ENCODE peak calls at places on chromosomes 2 and 18, in ten cellular contexts. One of them, this sample, is unnamed.

GRCh38 chr2:105836840-105837692 is 92.4 kb downstream of the NCK2 start:
- DNase-seq in upper lobe of right lung: no peak
- DNase-seq in OCI-LY7: no peak
- DNase-seq in cardiac muscle cell: no peak
- DNase-seq in HCT116: no peak
- DNase-seq in GM23338: no peak
- DNase-seq in choroid plexus epithelial cell: no peak
- DNase-seq in nephron progenitor cell: no peak
- DNase-seq in GM06990: no peak
- DNase-seq in activated B cell treated with CpG ODN at 0.5 μM for 24 hours: no peak
- DNase-seq in this sample: no peak

GRCh38 chr2:177165103-177165583 is 47.5 kb upstream of the HNRNPA3 start:
- DNase-seq in upper lobe of right lung: no peak
- DNase-seq in OCI-LY7: peak
- DNase-seq in cardiac muscle cell: no peak
- DNase-seq in HCT116: no peak
- DNase-seq in GM23338: no peak
- DNase-seq in choroid plexus epithelial cell: peak
- DNase-seq in nephron progenitor cell: no peak
- DNase-seq in GM06990: no peak
- DNase-seq in activated B cell treated with CpG ODN at 0.5 μM for 24 hours: no peak
- DNase-seq in this sample: peak

GRCh38 chr2:66495788-66496640 is 61.1 kb downstream of the MEIS1 start:
- DNase-seq in upper lobe of right lung: no peak
- DNase-seq in OCI-LY7: no peak
- DNase-seq in cardiac muscle cell: no peak
- DNase-seq in HCT116: no peak
- DNase-seq in GM23338: peak
- DNase-seq in choroid plexus epithelial cell: peak
- DNase-seq in nephron progenitor cell: peak
- DNase-seq in GM06990: no peak
- DNase-seq in activated B cell treated with CpG ODN at 0.5 μM for 24 hours: no peak
- DNase-seq in this sample: no peak

GRCh38 chr2:217934321-217935131 is 68.3 kb downstream of the TNS1 start:
- DNase-seq in upper lobe of right lung: no peak
- DNase-seq in OCI-LY7: no peak
- DNase-seq in cardiac muscle cell: no peak
- DNase-seq in HCT116: no peak
- DNase-seq in GM23338: no peak
- DNase-seq in choroid plexus epithelial cell: peak
- DNase-seq in nephron progenitor cell: no peak
- DNase-seq in GM06990: no peak
- DNase-seq in activated B cell treated with CpG ODN at 0.5 μM for 24 hours: no peak
- DNase-seq in this sample: no peak

GRCh38 chr2:134897932-134898331 is 20.7 kb upstream of the CCNT2 start:
- DNase-seq in upper lobe of right lung: no peak
- DNase-seq in OCI-LY7: peak
- DNase-seq in cardiac muscle cell: peak
- DNase-seq in HCT116: peak
- DNase-seq in GM23338: peak
- DNase-seq in choroid plexus epithelial cell: peak
- DNase-seq in nephron progenitor cell: no peak
- DNase-seq in GM06990: no peak
- DNase-seq in activated B cell treated with CpG ODN at 0.5 μM for 24 hours: no peak
- DNase-seq in this sample: no peak

GRCh38 chr2:146004470-146004869 is 1484.6 kb upstream of the ZEB2 start:
- DNase-seq in upper lobe of right lung: no peak
- DNase-seq in OCI-LY7: no peak
- DNase-seq in cardiac muscle cell: no peak
- DNase-seq in HCT116: no peak
- DNase-seq in GM23338: no peak
- DNase-seq in choroid plexus epithelial cell: peak
- DNase-seq in nephron progenitor cell: no peak
- DNase-seq in GM06990: no peak
- DNase-seq in activated B cell treated with CpG ODN at 0.5 μM for 24 hours: no peak
- DNase-seq in this sample: no peak

GRCh38 chr2:150931447-150931846 is 330.2 kb downstream of the RBM43 start:
- DNase-seq in upper lobe of right lung: no peak
- DNase-seq in OCI-LY7: no peak
- DNase-seq in cardiac muscle cell: no peak
- DNase-seq in HCT116: no peak
- DNase-seq in GM23338: no peak
- DNase-seq in choroid plexus epithelial cell: no peak
- DNase-seq in nephron progenitor cell: no peak
- DNase-seq in GM06990: no peak
- DNase-seq in activated B cell treated with CpG ODN at 0.5 μM for 24 hours: no peak
- DNase-seq in this sample: no peak

GRCh38 chr2:96256611-96257113 is 9.1 kb downstream of the TMEM127 start:
- DNase-seq in upper lobe of right lung: no peak
- DNase-seq in OCI-LY7: no peak
- DNase-seq in cardiac muscle cell: no peak
- DNase-seq in HCT116: no peak
- DNase-seq in GM23338: no peak
- DNase-seq in choroid plexus epithelial cell: no peak
- DNase-seq in nephron progenitor cell: no peak
- DNase-seq in GM06990: no peak
- DNase-seq in activated B cell treated with CpG ODN at 0.5 μM for 24 hours: no peak
- DNase-seq in this sample: no peak

DNA sequence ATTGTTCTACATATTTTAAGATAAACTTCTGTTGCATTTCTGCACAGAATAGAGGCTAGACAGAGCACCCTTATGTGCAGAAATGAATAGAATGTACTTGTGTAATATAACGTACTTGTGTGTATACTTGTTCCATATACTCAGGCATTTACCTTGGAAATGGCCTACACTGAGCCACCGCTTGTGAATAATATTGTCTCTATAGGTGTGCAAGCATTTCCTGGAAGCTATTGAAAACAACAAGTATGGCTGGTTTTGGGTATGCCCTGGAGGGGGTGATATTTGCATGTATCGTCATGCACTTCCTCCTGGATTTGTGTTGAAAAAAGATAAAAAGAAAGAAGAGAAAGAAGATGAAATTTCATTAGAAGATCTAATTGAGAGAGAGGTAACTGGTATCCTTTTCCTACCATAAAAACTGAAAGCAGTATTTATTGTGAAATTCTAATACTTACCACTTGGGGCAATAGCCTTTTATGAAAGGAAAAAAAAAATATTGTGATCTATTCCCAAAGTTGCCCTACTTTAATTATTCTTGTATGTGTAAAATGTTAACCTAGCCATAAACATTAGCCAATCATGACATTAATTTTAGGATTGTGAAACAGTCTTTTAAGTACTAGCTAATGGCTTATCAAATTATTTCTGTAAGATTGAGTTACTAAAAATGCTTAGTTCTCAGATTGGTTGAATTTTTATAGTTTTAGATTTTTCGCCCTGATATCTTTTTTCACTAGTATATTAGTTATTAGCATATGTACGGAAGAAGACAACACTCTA is 18.0 kb downstream of the ZC3H15 start:
- DNase-seq in upper lobe of right lung: no peak
- DNase-seq in OCI-LY7: peak
- DNase-seq in cardiac muscle cell: peak
- DNase-seq in HCT116: no peak
- DNase-seq in GM23338: peak
- DNase-seq in choroid plexus epithelial cell: peak
- DNase-seq in nephron progenitor cell: no peak
- DNase-seq in GM06990: no peak
- DNase-seq in activated B cell treated with CpG ODN at 0.5 μM for 24 hours: no peak
- DNase-seq in this sample: no peak
- TF ChIP-seq CTCF in upper lobe of right lung: peak
- TF ChIP-seq CTCF in OCI-LY7: peak
- TF ChIP-seq CTCF in cardiac muscle cell: peak
- TF ChIP-seq CTCF in HCT116: peak
- TF ChIP-seq CTCF in GM23338: peak
- TF ChIP-seq CTCF in choroid plexus epithelial cell: peak
- TF ChIP-seq CTCF in nephron progenitor cell: peak
- TF ChIP-seq CTCF in GM06990: peak
- TF ChIP-seq CTCF in activated B cell treated with CpG ODN at 0.5 μM for 24 hours: no peak
- TF ChIP-seq CTCF in this sample: peak

GRCh38 chr2:62806231-62806630 is 100.7 kb downstream of the EHBP1 start:
- DNase-seq in upper lobe of right lung: no peak
- DNase-seq in OCI-LY7: no peak
- DNase-seq in cardiac muscle cell: no peak
- DNase-seq in HCT116: no peak
- DNase-seq in GM23338: no peak
- DNase-seq in choroid plexus epithelial cell: peak
- DNase-seq in nephron progenitor cell: no peak
- DNase-seq in GM06990: no peak
- DNase-seq in activated B cell treated with CpG ODN at 0.5 μM for 24 hours: no peak
- DNase-seq in this sample: no peak

GRCh38 chr2:62801110-62801509 is 95.6 kb downstream of the EHBP1 start:
- DNase-seq in upper lobe of right lung: no peak
- DNase-seq in OCI-LY7: no peak
- DNase-seq in cardiac muscle cell: no peak
- DNase-seq in HCT116: no peak
- DNase-seq in GM23338: no peak
- DNase-seq in choroid plexus epithelial cell: no peak
- DNase-seq in nephron progenitor cell: no peak
- DNase-seq in GM06990: no peak
- DNase-seq in activated B cell treated with CpG ODN at 0.5 μM for 24 hours: no peak
- DNase-seq in this sample: no peak

GRCh38 chr2:62800618-62801017 is 95.1 kb downstream of the EHBP1 start:
- DNase-seq in upper lobe of right lung: no peak
- DNase-seq in OCI-LY7: no peak
- DNase-seq in cardiac muscle cell: no peak
- DNase-seq in HCT116: no peak
- DNase-seq in GM23338: no peak
- DNase-seq in choroid plexus epithelial cell: no peak
- DNase-seq in nephron progenitor cell: no peak
- DNase-seq in GM06990: no peak
- DNase-seq in activated B cell treated with CpG ODN at 0.5 μM for 24 hours: no peak
- DNase-seq in this sample: no peak

GRCh38 chr2:62803961-62804360 is 98.4 kb downstream of the EHBP1 start:
- DNase-seq in upper lobe of right lung: no peak
- DNase-seq in OCI-LY7: no peak
- DNase-seq in cardiac muscle cell: no peak
- DNase-seq in HCT116: no peak
- DNase-seq in GM23338: no peak
- DNase-seq in choroid plexus epithelial cell: no peak
- DNase-seq in nephron progenitor cell: no peak
- DNase-seq in GM06990: no peak
- DNase-seq in activated B cell treated with CpG ODN at 0.5 μM for 24 hours: no peak
- DNase-seq in this sample: no peak

DNA sequence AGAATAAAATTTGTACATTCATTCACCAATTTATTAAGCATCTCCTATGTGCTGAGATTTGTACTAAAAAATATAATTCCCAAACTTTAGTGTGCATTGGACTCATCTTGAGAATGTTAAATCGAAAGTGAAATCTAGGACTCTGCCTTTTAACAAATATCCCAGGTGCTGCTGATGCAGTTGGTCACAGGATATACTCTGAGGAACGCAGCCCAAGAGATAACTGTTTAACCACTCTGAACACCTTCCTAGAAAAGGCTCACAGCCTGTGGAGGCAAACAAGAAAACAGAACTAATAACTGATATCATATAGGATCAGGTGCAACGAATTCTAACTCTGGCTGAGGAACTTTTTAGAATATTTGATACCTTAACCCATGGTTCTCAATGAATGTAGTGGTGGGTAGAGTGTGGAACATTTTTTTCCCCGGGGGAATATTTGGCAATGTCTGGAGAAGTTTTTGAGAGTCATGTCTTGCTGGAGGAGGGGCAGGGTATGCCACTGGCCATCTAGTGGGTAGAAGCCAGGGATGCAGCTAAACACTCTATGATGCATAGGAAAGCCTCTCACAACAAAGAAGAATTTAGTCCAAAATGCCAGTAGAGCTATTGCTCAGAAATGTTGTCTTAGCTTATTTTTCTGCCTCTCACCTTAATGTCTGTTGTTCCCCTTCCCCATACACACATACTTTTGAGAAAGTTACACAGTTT is 96.5 kb downstream of the EHBP1 start:
- DNase-seq in upper lobe of right lung: no peak
- DNase-seq in OCI-LY7: peak
- DNase-seq in cardiac muscle cell: no peak
- DNase-seq in HCT116: no peak
- DNase-seq in GM23338: peak
- DNase-seq in choroid plexus epithelial cell: peak
- DNase-seq in nephron progenitor cell: no peak
- DNase-seq in GM06990: no peak
- DNase-seq in activated B cell treated with CpG ODN at 0.5 μM for 24 hours: no peak
- DNase-seq in this sample: no peak
- TF ChIP-seq CTCF in upper lobe of right lung: no peak
- TF ChIP-seq CTCF in OCI-LY7: peak
- TF ChIP-seq CTCF in cardiac muscle cell: peak
- TF ChIP-seq CTCF in HCT116: peak
- TF ChIP-seq CTCF in GM23338: peak
- TF ChIP-seq CTCF in choroid plexus epithelial cell: peak
- TF ChIP-seq CTCF in nephron progenitor cell: no peak
- TF ChIP-seq CTCF in GM06990: peak
- TF ChIP-seq CTCF in activated B cell treated with CpG ODN at 0.5 μM for 24 hours: no peak
- TF ChIP-seq CTCF in this sample: peak

GRCh38 chr2:25306767-25307368 is 34.9 kb downstream of the DNMT3A start:
- DNase-seq in upper lobe of right lung: peak
- DNase-seq in OCI-LY7: no peak
- DNase-seq in cardiac muscle cell: no peak
- DNase-seq in HCT116: no peak
- DNase-seq in GM23338: no peak
- DNase-seq in choroid plexus epithelial cell: no peak
- DNase-seq in nephron progenitor cell: no peak
- DNase-seq in GM06990: no peak
- DNase-seq in activated B cell treated with CpG ODN at 0.5 μM for 24 hours: no peak
- DNase-seq in this sample: no peak
- TF ChIP-seq CTCF in upper lobe of right lung: no peak
- TF ChIP-seq CTCF in OCI-LY7: no peak
- TF ChIP-seq CTCF in cardiac muscle cell: no peak
- TF ChIP-seq CTCF in HCT116: no peak
- TF ChIP-seq CTCF in GM23338: no peak
- TF ChIP-seq CTCF in choroid plexus epithelial cell: no peak
- TF ChIP-seq CTCF in nephron progenitor cell: no peak
- TF ChIP-seq CTCF in GM06990: no peak
- TF ChIP-seq CTCF in activated B cell treated with CpG ODN at 0.5 μM for 24 hours: no peak
- TF ChIP-seq CTCF in this sample: no peak

GRCh38 chr18:2855560-2856350 is 8.9 kb downstream of the EMILIN2 start:
- DNase-seq in upper lobe of right lung: no peak
- DNase-seq in OCI-LY7: no peak
- DNase-seq in cardiac muscle cell: no peak
- DNase-seq in HCT116: no peak
- DNase-seq in GM23338: no peak
- DNase-seq in choroid plexus epithelial cell: no peak
- DNase-seq in nephron progenitor cell: no peak
- DNase-seq in GM06990: no peak
- DNase-seq in activated B cell treated with CpG ODN at 0.5 μM for 24 hours: no peak
- DNase-seq in this sample: no peak
- TF ChIP-seq CTCF in upper lobe of right lung: no peak
- TF ChIP-seq CTCF in OCI-LY7: no peak
- TF ChIP-seq CTCF in cardiac muscle cell: no peak
- TF ChIP-seq CTCF in HCT116: no peak
- TF ChIP-seq CTCF in GM23338: no peak
- TF ChIP-seq CTCF in choroid plexus epithelial cell: no peak
- TF ChIP-seq CTCF in nephron progenitor cell: no peak
- TF ChIP-seq CTCF in GM06990: no peak
- TF ChIP-seq CTCF in activated B cell treated with CpG ODN at 0.5 μM for 24 hours: no peak
- TF ChIP-seq CTCF in this sample: no peak

GRCh38 chr2:112183327-112184025 is 45.3 kb downstream of the FBLN7 start:
- DNase-seq in upper lobe of right lung: no peak
- DNase-seq in OCI-LY7: no peak
- DNase-seq in cardiac muscle cell: no peak
- DNase-seq in HCT116: no peak
- DNase-seq in GM23338: no peak
- DNase-seq in choroid plexus epithelial cell: peak
- DNase-seq in nephron progenitor cell: no peak
- DNase-seq in GM06990: no peak
- DNase-seq in activated B cell treated with CpG ODN at 0.5 μM for 24 hours: no peak
- DNase-seq in this sample: no peak
- TF ChIP-seq CTCF in upper lobe of right lung: no peak
- TF ChIP-seq CTCF in OCI-LY7: no peak
- TF ChIP-seq CTCF in cardiac muscle cell: no peak
- TF ChIP-seq CTCF in HCT116: no peak
- TF ChIP-seq CTCF in GM23338: no peak
- TF ChIP-seq CTCF in choroid plexus epithelial cell: no peak
- TF ChIP-seq CTCF in nephron progenitor cell: no peak
- TF ChIP-seq CTCF in GM06990: no peak
- TF ChIP-seq CTCF in activated B cell treated with CpG ODN at 0.5 μM for 24 hours: no peak
- TF ChIP-seq CTCF in this sample: no peak